ENCODE peak calls at places on chromosomes 7 and 10, in five cellular contexts. G is GM12878, M is SK-N-SH, T is HepG2, K is HCT116. X is an unnamed sample.

GRCh38 chr10:10872035-10872673 is 145.5 kb upstream of the CELF2 start:
- DNase-seq in G (no peak), M (no peak), T (no peak), K (no peak), X (no peak)

GRCh38 chr10:29048506-29048905 is 240.4 kb upstream of the LYZL1 start:
- DNase-seq in T (no peak), G (no peak), K (no peak), M (no peak), X (no peak)

GRCh38 chr10:118580702-118581101 is 14.7 kb downstream of the PRLHR start:
- DNase-seq in T (no peak), K (no peak), M (no peak), G (no peak), X (no peak)

GRCh38 chr7:133851416-133851815 is 275.7 kb upstream of the LRGUK start:
- DNase-seq in M (no peak), T (no peak), G (no peak), K (no peak), X (no peak)

GRCh38 chr7:27277628-27278027 is 35.0 kb downstream of the EVX1 start:
- DNase-seq in M (no peak), T (peak), G (no peak), K (peak), X (no peak)

GRCh38 chr10:98262571-98262970 is 5.4 kb downstream of the LOXL4 start:
- DNase-seq in K (peak), T (no peak), M (peak), G (no peak), X (peak)

GRCh38 chr10:72784551-72785421 is 92.8 kb downstream of the MCU start:
- DNase-seq in T (no peak), G (no peak), M (no peak), K (peak), X (peak)

GRCh38 chr10:121845044-121845784 is 82.6 kb downstream of the ATE1 start:
- DNase-seq in M (no peak), K (no peak), G (no peak), T (no peak), X (no peak)

GRCh38 chr10:73044378-73045285 is 52.0 kb downstream of the P4HA1 start:
- DNase-seq in G (no peak), K (no peak), T (no peak), M (no peak), X (no peak)

GRCh38 chr7:7770228-7770627 is 51.8 kb upstream of the RPA3 start:
- DNase-seq in G (no peak), T (no peak), K (no peak), M (no peak), X (no peak)

GRCh38 chr7:25196132-25196896 is 32.0 kb downstream of the NPVF start:
- DNase-seq in T (peak), M (no peak), K (no peak), G (no peak), X (no peak)
- TF ChIP-seq YY1 in T (no peak), M (no peak), K (no peak), G (no peak), X (no peak)

GRCh38 chr7:117751775-117752174 is 121.5 kb downstream of the CTTNBP2 start:
- DNase-seq in G (no peak), T (no peak), K (no peak), M (no peak), X (no peak)

GRCh38 chr7:117755136-117755535 is 118.1 kb downstream of the CTTNBP2 start:
- DNase-seq in T (no peak), M (no peak), K (no peak), G (no peak), X (no peak)

GRCh38 chr7:117756586-117756985 is 116.7 kb downstream of the CTTNBP2 start:
- DNase-seq in K (no peak), T (no peak), M (no peak), G (no peak), X (no peak)

GRCh38 chr7:117750612-117751563 is 122.4 kb downstream of the CTTNBP2 start:
- DNase-seq in T (peak), G (no peak), M (peak), K (no peak), X (no peak)
- TF ChIP-seq YY1 in T (no peak), G (no peak), M (no peak), K (no peak), X (no peak)

GRCh38 chr10:68043030-68043429 is 32.1 kb downstream of the HERC4 start:
- DNase-seq in G (no peak), M (no peak), T (no peak), K (no peak), X (no peak)
- TF ChIP-seq YY1 in G (no peak), M (no peak), T (no peak), K (no peak), X (no peak)

GRCh38 chr7:36736827-36737211 is 12.5 kb upstream of the AOAH start:
- DNase-seq in G (peak), T (no peak), M (no peak), K (no peak), X (no peak)

GRCh38 chr7:36735172-36735571 is 10.9 kb upstream of the AOAH start:
- DNase-seq in K (no peak), T (no peak), G (no peak), M (no peak), X (no peak)

GRCh38 chr7:36734731-36735130 is 10.4 kb upstream of the AOAH start:
- DNase-seq in K (no peak), G (no peak), T (no peak), M (no peak), X (no peak)

GRCh38 chr7:36739351-36739750 is 15.1 kb upstream of the AOAH start:
- DNase-seq in T (no peak), M (no peak), K (no peak), G (no peak), X (no peak)

DNA sequence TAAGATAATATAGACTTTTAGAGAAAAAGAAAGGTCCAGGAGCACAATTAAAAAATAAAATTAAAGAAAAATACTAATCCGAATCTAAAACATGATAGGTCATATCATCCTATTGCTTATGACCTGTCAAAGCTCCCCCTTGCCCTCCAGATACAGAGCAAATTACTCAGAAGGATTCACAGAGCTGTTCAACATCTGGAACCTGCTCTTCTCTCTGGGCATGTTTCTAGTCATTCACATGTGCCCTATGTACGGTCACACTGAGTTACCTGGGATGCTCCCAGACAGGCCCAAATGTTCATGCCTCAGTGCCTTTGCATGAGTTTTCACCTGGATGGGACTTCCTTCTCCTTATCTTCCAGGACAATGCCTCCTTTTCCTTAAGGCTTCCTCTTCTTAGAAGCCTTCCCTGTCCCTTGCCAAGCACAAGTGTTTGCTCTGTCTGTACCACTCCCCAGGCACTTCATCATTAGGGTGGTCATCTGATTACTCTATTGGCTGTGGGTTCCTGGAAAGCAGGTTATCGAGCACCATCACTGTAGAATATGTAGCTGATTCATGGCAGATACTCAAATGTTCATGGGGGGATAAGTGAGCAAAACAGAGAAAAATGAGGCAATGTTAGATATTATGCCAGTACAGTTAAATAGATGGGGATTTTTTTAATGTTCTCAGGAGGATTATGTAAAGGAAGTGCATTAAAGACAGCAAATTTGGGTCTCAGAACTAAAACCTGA is 12.0 kb upstream of the AOAH start:
- DNase-seq in T (no peak), M (no peak), K (no peak), G (no peak), X (no peak)
- TF ChIP-seq YY1 in T (no peak), M (no peak), K (no peak), G (no peak), X (no peak)

DNA sequence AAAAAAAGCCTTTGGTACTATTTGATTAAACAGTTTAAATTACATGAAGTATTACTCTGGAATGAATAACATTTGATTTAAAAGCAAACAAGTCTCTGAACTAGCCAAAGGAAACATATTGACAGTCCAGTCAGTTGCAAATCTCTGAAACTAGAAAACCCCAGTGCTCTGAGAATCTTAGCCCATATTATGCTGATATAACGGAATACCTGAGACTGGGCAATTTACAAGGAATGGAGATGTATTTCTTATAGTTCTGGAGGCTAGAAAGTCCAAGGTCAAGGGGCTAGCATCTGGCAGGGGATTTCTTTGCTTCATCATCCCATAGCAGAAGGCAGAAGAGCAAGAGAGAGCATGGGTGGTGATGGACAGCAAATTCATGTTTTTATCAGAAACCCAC is 21.7 kb upstream of the FKBP9 start:
- DNase-seq in M (no peak), K (no peak), G (no peak), T (no peak), X (no peak)
- TF ChIP-seq YY1 in M (no peak), K (no peak), G (no peak), T (no peak), X (no peak)

GRCh38 chr10:127990846-127991542 is 84.1 kb downstream of the PTPRE start:
- DNase-seq in T (no peak), G (no peak), M (no peak), K (peak), X (no peak)
- TF ChIP-seq YY1 in T (no peak), G (no peak), M (no peak), K (no peak), X (no peak)

GRCh38 chr10:70662362-70663220 is 9.7 kb upstream of the ADAMTS14 start:
- DNase-seq in M (no peak), K (no peak), T (no peak), G (no peak), X (no peak)
- TF ChIP-seq YY1 in M (no peak), K (no peak), T (no peak), G (no peak), X (no peak)

DNA sequence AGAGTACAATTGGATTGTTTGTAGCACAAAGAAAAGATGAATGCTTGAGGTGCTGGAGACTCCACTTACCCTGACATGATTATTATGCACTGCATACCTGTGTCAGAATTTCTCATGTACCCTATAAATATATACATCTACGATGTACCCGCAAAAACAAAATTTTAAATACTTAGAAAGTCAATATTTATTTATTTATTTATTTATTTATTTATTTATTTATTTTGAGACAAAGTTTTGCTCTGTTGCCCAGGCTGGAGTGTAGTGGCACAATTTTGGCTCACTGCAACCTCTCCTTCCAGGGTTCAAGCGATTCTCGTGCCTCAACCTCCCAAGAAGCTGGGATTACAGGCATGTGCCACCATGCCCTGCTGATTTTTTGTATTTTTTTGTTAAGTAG is 35.1 kb upstream of the EBF3 start:
- DNase-seq in T (no peak), G (no peak), K (no peak), M (no peak), X (no peak)
- TF ChIP-seq YY1 in T (no peak), G (no peak), K (no peak), M (no peak), X (no peak)